ENCODE peak calls at places on chromosomes 11 and 22, in six cellular contexts. H, Y, Q, A, I and T are unnamed samples.

GRCh38 chr11:16611395-16612233 is 126.8 kb upstream of the C11orf58 start:
- DNase-seq in H (no peak), Y (no peak), Q (no peak), A (no peak), I (no peak), T (no peak)

GRCh38 chr22:50250555-50251471 is at the start of gene HDAC10:
- DNase-seq in H (peak; percentile 74), Y (peak; percentile 88), Q (peak; percentile 81), A (peak; percentile 76), I (no peak), T (no peak)

GRCh38 chr11:17703951-17704350 is 15.4 kb upstream of the MYOD1 start:
- DNase-seq in H (peak; percentile 42), Y (no peak), Q (no peak), A (no peak), I (no peak), T (no peak)

GRCh38 chr11:114172871-114173444 is 113.4 kb downstream of the ZBTB16 start:
- DNase-seq in H (no peak), Y (no peak), Q (no peak), A (no peak), I (no peak), T (no peak)

GRCh38 chr11:3123761-3124733 is 41.1 kb downstream of the OSBPL5 start:
- DNase-seq in H (peak; percentile 97), Y (no peak), Q (peak; percentile 75), A (no peak), I (peak; percentile 88), T (peak; percentile 95)

GRCh38 chr22:48427731-48428211 is 1399.9 kb downstream of the BRD1 start:
- DNase-seq in H (no peak), Y (no peak), Q (no peak), A (no peak), I (no peak), T (no peak)

GRCh38 chr11:73972620-73973449 is 9.8 kb downstream of the UCP2 start:
- DNase-seq in H (no peak), Y (no peak), Q (no peak), A (no peak), I (no peak), T (no peak)

GRCh38 chr11:134519390-134519750 is 107.3 kb upstream of the B3GAT1 start:
- DNase-seq in H (no peak), Y (no peak), Q (no peak), A (no peak), I (no peak), T (no peak)

GRCh38 chr11:60370811-60371297 is 7.5 kb upstream of the MS4A7 start:
- DNase-seq in H (no peak), Y (no peak), Q (no peak), A (no peak), I (no peak), T (no peak)

GRCh38 chr11:789951-790350 is at the start of gene CEND1:
- DNase-seq in H (peak; percentile 54), Y (peak; percentile 72), Q (no peak), A (no peak), I (no peak), T (no peak)

GRCh38 chr11:124669193-124669592 is 4.3 kb downstream of the SIAE start:
- DNase-seq in H (peak; percentile 54), Y (peak; percentile 31), Q (peak; percentile 54), A (peak; percentile 27), I (no peak), T (no peak)

GRCh38 chr22:40416267-40416570 is 45.8 kb downstream of the SGSM3 start:
- DNase-seq in H (no peak), Y (no peak), Q (no peak), A (no peak), I (no peak), T (no peak)

GRCh38 chr22:26797910-26798309 is 140.5 kb downstream of the MIAT start:
- DNase-seq in H (no peak), Y (no peak), Q (no peak), A (no peak), I (no peak), T (no peak)
- H3K4me3 ChIP-seq in H (no peak overlapping the region), Y (no peak overlapping the region), Q (no peak overlapping the region), A (no peak overlapping the region), I (no peak overlapping the region), T (no peak overlapping the region)

DNA sequence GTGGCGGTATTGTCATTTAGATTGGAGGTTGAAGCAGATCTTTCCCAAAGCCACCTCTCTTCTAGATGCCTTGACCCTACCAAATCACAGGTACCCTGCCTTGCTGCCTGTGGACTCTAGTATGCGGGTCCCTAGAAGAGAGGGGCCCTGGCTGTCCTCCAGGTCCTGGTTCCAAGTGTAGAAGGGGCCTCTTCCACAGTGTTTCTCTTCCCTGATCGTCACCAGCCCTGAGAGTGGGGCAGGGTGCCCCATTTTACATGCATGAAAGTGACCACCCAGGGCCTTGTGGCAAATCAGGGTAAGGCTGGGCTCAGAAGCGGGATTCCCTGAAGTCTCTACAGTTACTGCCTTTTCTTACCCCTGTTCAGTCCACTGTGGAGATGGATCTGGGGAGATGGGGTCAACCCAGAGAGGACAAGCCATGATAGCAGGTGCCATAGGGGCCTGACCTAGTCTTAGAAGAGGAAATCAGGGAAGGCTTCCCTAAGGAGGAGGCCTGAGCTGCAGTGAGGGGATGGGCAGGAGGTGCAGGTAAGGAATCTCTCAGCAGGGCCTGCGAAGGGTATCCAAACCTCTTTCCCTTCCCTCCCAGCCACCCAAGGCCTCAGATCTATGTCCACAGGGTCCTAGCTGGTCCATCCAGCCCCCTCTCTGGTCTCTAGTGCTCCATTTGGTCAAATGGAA is 1.2 kb upstream of the LRRC32 start:
- DNase-seq in H (no peak), Y (no peak), Q (no peak), A (no peak), I (no peak), T (no peak)
- H3K4me3 ChIP-seq in H (no peak overlapping the region), Y (no peak overlapping the region), Q (no peak overlapping the region), A (no peak overlapping the region), I (no peak overlapping the region), T (no peak overlapping the region)

GRCh38 chr11:20004856-20005255 is 155.4 kb downstream of the DBX1 start:
- DNase-seq in H (no peak), Y (no peak), Q (no peak), A (no peak), I (no peak), T (no peak)
- H3K4me3 ChIP-seq in H (no peak overlapping the region), Y (no peak overlapping the region), Q (no peak overlapping the region), A (no peak overlapping the region), I (no peak overlapping the region), T (no peak overlapping the region)

GRCh38 chr11:78419327-78419726 is 1.7 kb upstream of the GAB2 start:
- DNase-seq in H (peak; percentile 99), Y (no peak), Q (peak; percentile 56), A (no peak), I (peak; percentile 96), T (peak; percentile 98)
- H3K4me3 ChIP-seq in H (peak overlapping the region; percentile 8), Y (no peak overlapping the region), Q (no peak overlapping the region), A (no peak overlapping the region), I (peak overlapping the region; percentile 0), T (no peak overlapping the region)

GRCh38 chr11:35079581-35079980 is 59.4 kb upstream of the CD44 start:
- DNase-seq in H (no peak), Y (no peak), Q (no peak), A (no peak), I (no peak), T (no peak)

GRCh38 chr11:35085766-35086165 is 53.2 kb upstream of the CD44 start:
- DNase-seq in H (no peak), Y (no peak), Q (no peak), A (no peak), I (no peak), T (no peak)

GRCh38 chr11:35084817-35085424 is 54.0 kb upstream of the CD44 start:
- DNase-seq in H (no peak), Y (no peak), Q (no peak), A (no peak), I (no peak), T (no peak)

GRCh38 chr11:35083181-35084061 is 55.5 kb upstream of the CD44 start:
- DNase-seq in H (peak; percentile 98), Y (peak; percentile 66), Q (peak; percentile 73), A (peak; percentile 80), I (peak; percentile 88), T (peak; percentile 98)

GRCh38 chr11:35082322-35083180 is 56.4 kb upstream of the CD44 start:
- DNase-seq in H (peak; percentile 83), Y (peak; percentile 71), Q (peak; percentile 71), A (peak; percentile 91), I (no peak), T (no peak)
- H3K4me3 ChIP-seq in H (no peak overlapping the region), Y (peak overlapping the region; percentile 49), Q (no peak overlapping the region), A (peak overlapping the region; percentile 40), I (no peak overlapping the region), T (no peak overlapping the region)

GRCh38 chr11:22193348-22194051 is 615 bp downstream of the ANO5 start:
- DNase-seq in H (no peak), Y (peak; percentile 64), Q (peak; percentile 29), A (peak; percentile 7), I (no peak), T (no peak)

GRCh38 chr11:22192642-22193347 is at the start of gene ANO5:
- DNase-seq in H (no peak), Y (peak; percentile 76), Q (peak; percentile 56), A (peak; percentile 13), I (no peak), T (no peak)

GRCh38 chr11:22192289-22192641 is 620 bp upstream of the ANO5 start:
- DNase-seq in H (no peak), Y (no peak), Q (no peak), A (no peak), I (no peak), T (no peak)

GRCh38 chr11:22197139-22197893 is 4.4 kb downstream of the ANO5 start:
- DNase-seq in H (no peak), Y (no peak), Q (no peak), A (no peak), I (no peak), T (no peak)

GRCh38 chr11:22194907-22195306 is 2.0 kb downstream of the ANO5 start:
- DNase-seq in H (no peak), Y (no peak), Q (no peak), A (no peak), I (no peak), T (no peak)
- H3K4me3 ChIP-seq in H (no peak overlapping the region), Y (peak overlapping the region; percentile 89), Q (no peak overlapping the region), A (no peak overlapping the region), I (no peak overlapping the region), T (no peak overlapping the region)

DNA sequence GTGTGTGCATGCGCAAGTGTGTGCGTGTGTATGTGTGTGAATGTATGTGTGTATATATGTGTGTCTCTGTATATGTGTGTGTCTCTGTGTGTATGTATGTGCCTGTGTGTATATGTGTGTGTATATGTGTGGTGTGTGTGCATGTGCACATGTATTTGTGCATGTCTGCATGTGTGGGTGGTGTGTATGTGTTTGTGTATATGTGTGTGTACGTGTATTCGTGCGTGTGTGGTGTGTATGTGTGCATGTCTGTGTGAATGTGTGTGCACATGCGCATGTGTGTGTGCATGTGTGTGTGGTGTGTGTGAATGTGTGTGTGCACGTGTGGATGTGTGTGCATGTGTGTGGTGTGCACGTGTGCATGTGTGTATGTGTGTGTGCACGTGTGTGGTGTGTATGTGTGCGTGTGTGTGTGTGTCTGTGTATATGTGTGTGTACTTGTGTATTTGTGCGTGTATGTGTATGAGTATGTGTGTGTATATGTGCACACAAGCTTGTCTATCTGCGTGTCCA is 71.4 kb downstream of the SCN3B start:
- DNase-seq in H (no peak), Y (no peak), Q (no peak), A (no peak), I (no peak), T (no peak)
- H3K4me3 ChIP-seq in H (no peak overlapping the region), Y (no peak overlapping the region), Q (no peak overlapping the region), A (no peak overlapping the region), I (no peak overlapping the region), T (no peak overlapping the region)